ENCODE peak calls at places on chromosomes 11 and 22, in four cellular contexts. One of them, this sample, is unnamed.

GRCh38 chr11:83924987-83925542 is 638.9 kb upstream of the CCDC90B start:
- DNase-seq in A549: no peak
- DNase-seq in WTC11: no peak
- DNase-seq in fibroblast of mammary gland: no peak
- DNase-seq in this sample: no peak

GRCh38 chr11:40722179-40722795 is 737.2 kb downstream of the LRRC4C start:
- DNase-seq in A549: peak
- DNase-seq in WTC11: peak
- DNase-seq in fibroblast of mammary gland: peak
- DNase-seq in this sample: peak

GRCh38 chr11:62622476-62622875 is 690 bp upstream of the B3GAT3 start:
- DNase-seq in A549: no peak
- DNase-seq in WTC11: no peak
- DNase-seq in fibroblast of mammary gland: no peak
- DNase-seq in this sample: no peak

GRCh38 chr11:3056296-3057068 is 741 bp downstream of the CARS1 start:
- DNase-seq in A549: no peak
- DNase-seq in WTC11: no peak
- DNase-seq in fibroblast of mammary gland: no peak
- DNase-seq in this sample: no peak

GRCh38 chr11:46658259-46658658 is 40.9 kb downstream of the ATG13 start:
- DNase-seq in A549: no peak
- DNase-seq in WTC11: no peak
- DNase-seq in fibroblast of mammary gland: peak
- DNase-seq in this sample: no peak

GRCh38 chr11:118883368-118884071 is at the start of gene CXCR5:
- DNase-seq in A549: no peak
- DNase-seq in WTC11: no peak
- DNase-seq in fibroblast of mammary gland: no peak
- DNase-seq in this sample: no peak

GRCh38 chr22:23793326-23793725 is 6.6 kb downstream of the SMARCB1 start:
- DNase-seq in A549: no peak
- DNase-seq in WTC11: no peak
- DNase-seq in fibroblast of mammary gland: no peak
- DNase-seq in this sample: no peak

GRCh38 chr11:4673781-4674180 is 23.9 kb downstream of the OR51E2 start:
- DNase-seq in A549: no peak
- DNase-seq in WTC11: no peak
- DNase-seq in fibroblast of mammary gland: no peak
- DNase-seq in this sample: no peak

GRCh38 chr11:99693941-99694492 is 673.3 kb downstream of the CNTN5 start:
- DNase-seq in A549: peak
- DNase-seq in WTC11: no peak
- DNase-seq in fibroblast of mammary gland: peak
- DNase-seq in this sample: no peak

GRCh38 chr11:23226331-23226909 is 366.1 kb upstream of the CCDC179 start:
- DNase-seq in A549: no peak
- DNase-seq in WTC11: no peak
- DNase-seq in fibroblast of mammary gland: peak
- DNase-seq in this sample: no peak

GRCh38 chr11:69209936-69210659 is 54.4 kb downstream of the SMIM38 start:
- DNase-seq in A549: no peak
- DNase-seq in WTC11: peak
- DNase-seq in fibroblast of mammary gland: no peak
- DNase-seq in this sample: no peak

GRCh38 chr11:72353861-72354260 is 80.5 kb downstream of the CLPB start:
- DNase-seq in A549: no peak
- DNase-seq in WTC11: peak
- DNase-seq in fibroblast of mammary gland: peak
- DNase-seq in this sample: no peak

GRCh38 chr11:83759148-83759547 is 473.0 kb upstream of the CCDC90B start:
- DNase-seq in A549: no peak
- DNase-seq in WTC11: no peak
- DNase-seq in fibroblast of mammary gland: no peak
- DNase-seq in this sample: no peak

GRCh38 chr22:33747576-33748180 is 172.6 kb downstream of the LARGE1 start:
- DNase-seq in A549: no peak
- DNase-seq in WTC11: no peak
- DNase-seq in fibroblast of mammary gland: no peak
- DNase-seq in this sample: no peak

GRCh38 chr11:103279821-103280220 is 170.6 kb downstream of the DYNC2H1 start:
- DNase-seq in A549: no peak
- DNase-seq in WTC11: no peak
- DNase-seq in fibroblast of mammary gland: peak
- DNase-seq in this sample: no peak

GRCh38 chr11:1547467-1548098 is 24.5 kb downstream of the DUSP8 start:
- DNase-seq in A549: no peak
- DNase-seq in WTC11: no peak
- DNase-seq in fibroblast of mammary gland: no peak
- DNase-seq in this sample: no peak

GRCh38 chr11:6576471-6577373 is 26.7 kb downstream of the RRP8 start:
- DNase-seq in A549: no peak
- DNase-seq in WTC11: no peak
- DNase-seq in fibroblast of mammary gland: peak
- DNase-seq in this sample: no peak

GRCh38 chr11:65456418-65456817 is 33.8 kb downstream of the NEAT1 start:
- DNase-seq in A549: no peak
- DNase-seq in WTC11: no peak
- DNase-seq in fibroblast of mammary gland: peak
- DNase-seq in this sample: no peak

GRCh38 chr11:70341881-70342429 is 56.4 kb upstream of the CTTN start:
- DNase-seq in A549: no peak
- DNase-seq in WTC11: no peak
- DNase-seq in fibroblast of mammary gland: no peak
- DNase-seq in this sample: no peak

GRCh38 chr11:2382927-2383822 is 6.1 kb downstream of the CD81 start:
- DNase-seq in A549: no peak
- DNase-seq in WTC11: no peak
- DNase-seq in fibroblast of mammary gland: peak
- DNase-seq in this sample: no peak

GRCh38 chr11:130918081-130918480 is 1.8 kb upstream of the SNX19 start:
- DNase-seq in A549: no peak
- DNase-seq in WTC11: no peak
- DNase-seq in fibroblast of mammary gland: no peak
- DNase-seq in this sample: no peak

GRCh38 chr11:102244681-102245409 is 72.4 kb upstream of the BIRC3 start:
- DNase-seq in A549: peak
- DNase-seq in WTC11: no peak
- DNase-seq in fibroblast of mammary gland: peak
- DNase-seq in this sample: no peak

GRCh38 chr11:40293655-40294342 is 1165.7 kb downstream of the LRRC4C start:
- DNase-seq in A549: peak
- DNase-seq in WTC11: peak
- DNase-seq in fibroblast of mammary gland: peak
- DNase-seq in this sample: peak

DNA sequence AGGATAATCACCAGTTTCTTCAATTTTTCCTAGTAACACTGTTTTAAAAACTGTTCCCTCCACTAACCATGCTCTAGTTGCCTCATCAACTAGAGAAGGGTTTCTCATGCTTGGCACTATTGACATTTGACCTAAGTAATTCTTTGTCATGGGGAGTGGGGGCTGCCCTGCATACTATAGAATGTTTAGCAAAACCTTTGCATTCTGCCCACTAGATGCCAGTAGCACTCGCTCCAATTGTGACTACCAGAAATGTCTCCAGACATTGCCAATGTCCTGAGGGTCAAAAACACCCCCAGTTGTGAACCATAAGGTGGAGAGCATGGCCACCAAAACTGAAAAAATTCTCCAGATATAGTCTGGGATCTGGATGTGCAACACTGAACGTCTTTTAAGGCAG is 27.6 kb upstream of the BMAL1 start:
- DNase-seq in A549: no peak
- DNase-seq in WTC11: peak
- DNase-seq in fibroblast of mammary gland: peak
- DNase-seq in this sample: no peak
- TF ChIP-seq CTCF in A549: peak
- TF ChIP-seq CTCF in WTC11: no peak
- TF ChIP-seq CTCF in fibroblast of mammary gland: peak
- TF ChIP-seq CTCF in this sample: peak

DNA sequence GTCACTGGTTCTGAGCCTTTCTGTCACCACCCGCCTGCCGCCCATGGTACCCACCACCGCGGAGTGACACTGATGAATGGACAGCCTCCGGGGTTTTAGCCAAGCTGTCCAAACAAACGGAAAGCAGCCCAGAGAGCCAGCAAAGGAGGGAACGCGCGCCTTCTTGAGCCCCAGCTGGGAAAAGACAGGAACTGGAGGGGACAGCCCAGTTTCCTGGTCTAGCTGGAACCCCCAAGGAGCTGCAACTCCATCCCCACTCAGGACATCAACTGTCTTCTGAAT is 33.8 kb downstream of the SHISAL1 start:
- DNase-seq in A549: no peak
- DNase-seq in WTC11: no peak
- DNase-seq in fibroblast of mammary gland: no peak
- DNase-seq in this sample: no peak
- TF ChIP-seq CTCF in A549: no peak
- TF ChIP-seq CTCF in WTC11: no peak
- TF ChIP-seq CTCF in fibroblast of mammary gland: no peak
- TF ChIP-seq CTCF in this sample: no peak

DNA sequence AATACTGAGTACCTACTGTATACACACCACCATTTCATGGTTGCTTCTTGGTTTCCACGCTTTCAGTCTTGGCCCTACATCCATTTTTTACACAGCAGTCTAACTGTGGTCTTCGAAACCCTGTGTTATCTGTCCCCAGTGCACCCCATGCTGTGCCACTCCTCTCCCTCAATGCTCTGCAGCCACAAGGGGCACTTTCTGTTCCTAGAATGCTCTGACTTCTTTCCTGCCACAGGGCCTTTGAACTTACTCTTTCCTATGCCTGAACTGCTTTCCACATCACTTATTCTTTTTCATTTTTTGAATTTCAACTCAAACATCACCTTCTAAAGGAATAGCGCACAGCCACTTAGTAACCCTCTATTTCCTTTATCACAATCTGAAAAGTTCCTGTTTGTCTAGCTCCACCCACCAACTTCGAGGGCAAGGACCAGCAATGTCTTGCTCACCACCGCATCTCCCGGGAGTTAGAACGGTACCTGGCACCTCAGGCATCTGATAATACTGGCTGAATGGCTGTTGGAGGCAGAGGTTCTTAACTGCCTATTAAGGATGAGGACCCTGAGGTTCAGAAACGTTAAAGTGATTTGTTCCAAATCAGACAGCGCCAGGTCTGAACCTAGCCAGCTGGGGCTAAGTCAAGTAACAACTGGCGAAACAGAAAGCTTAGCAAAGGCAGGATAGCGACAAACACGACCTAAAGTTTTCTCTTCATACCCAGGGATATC is 568 bp downstream of the ALG8 start:
- DNase-seq in A549: peak
- DNase-seq in WTC11: no peak
- DNase-seq in fibroblast of mammary gland: peak
- DNase-seq in this sample: no peak
- TF ChIP-seq CTCF in A549: no peak
- TF ChIP-seq CTCF in WTC11: no peak
- TF ChIP-seq CTCF in fibroblast of mammary gland: peak
- TF ChIP-seq CTCF in this sample: no peak

DNA sequence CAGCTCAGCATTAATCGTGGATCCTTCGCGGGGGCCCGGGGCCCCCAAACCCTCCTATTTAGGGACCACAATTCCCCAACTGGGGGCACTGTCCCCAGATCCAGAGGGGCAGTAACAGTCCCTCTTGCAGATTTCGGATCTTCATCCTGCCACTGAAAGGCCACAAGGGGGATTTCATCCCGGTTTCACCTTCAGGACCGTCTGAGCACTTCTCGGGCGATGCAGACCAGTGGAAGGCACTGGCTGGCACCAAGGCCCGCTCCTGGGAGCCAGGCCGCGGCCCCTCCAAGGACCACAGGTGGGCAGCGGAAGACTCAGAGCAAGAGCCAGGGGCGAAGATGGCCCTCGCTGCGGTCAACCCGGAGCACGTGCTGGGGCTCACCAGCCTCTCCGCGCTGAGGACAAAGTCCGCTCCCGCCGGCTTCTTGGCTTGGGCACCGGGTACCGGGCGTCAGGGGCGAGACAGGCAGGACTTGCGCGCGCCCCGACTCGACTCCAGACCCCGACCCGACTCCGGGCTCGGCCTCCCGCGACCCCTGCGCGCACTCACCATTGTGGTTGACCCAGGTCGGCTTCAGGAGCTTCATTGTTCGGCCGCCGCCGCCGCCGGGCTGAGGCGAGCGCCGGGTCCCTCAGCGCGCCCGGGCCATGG is 517 bp downstream of the HIRA start:
- DNase-seq in A549: peak
- DNase-seq in WTC11: peak
- DNase-seq in fibroblast of mammary gland: peak
- DNase-seq in this sample: no peak
- TF ChIP-seq CTCF in A549: no peak
- TF ChIP-seq CTCF in WTC11: no peak
- TF ChIP-seq CTCF in fibroblast of mammary gland: peak
- TF ChIP-seq CTCF in this sample: no peak

DNA sequence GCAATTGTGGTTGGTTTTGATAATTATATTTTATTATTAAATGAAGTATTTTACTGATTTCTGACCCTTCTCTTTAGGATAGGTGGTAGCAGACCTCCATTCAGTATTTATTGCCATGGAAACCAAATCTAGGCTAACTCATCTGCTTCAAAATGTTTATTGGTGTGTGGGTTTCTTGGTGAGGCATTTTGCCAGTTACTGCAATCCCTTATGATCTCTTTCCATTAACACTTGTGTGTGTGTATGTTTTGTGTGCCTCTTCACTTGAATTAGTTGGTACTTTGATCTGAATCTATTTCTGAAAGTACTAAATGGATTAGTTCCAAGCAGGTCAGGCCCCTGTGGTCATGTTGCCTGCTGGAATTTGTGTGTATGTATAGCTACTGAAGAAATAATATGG is 184.4 kb upstream of the C11orf87 start:
- DNase-seq in A549: no peak
- DNase-seq in WTC11: no peak
- DNase-seq in fibroblast of mammary gland: no peak
- DNase-seq in this sample: no peak
- TF ChIP-seq CTCF in A549: no peak
- TF ChIP-seq CTCF in WTC11: no peak
- TF ChIP-seq CTCF in fibroblast of mammary gland: no peak
- TF ChIP-seq CTCF in this sample: no peak

This sample was measured in D721Med.